ENCODE peak calls at places on chromosomes 5 and 9, in five cellular contexts. P is A549, A is brain microvascular endothelial cell, F is left ventricle myocardium inferior, E is fibroblast of lung. C is an unnamed sample.

GRCh38 chr5:157785781-157786180 is 42.3 kb downstream of the LSM11 start:
- DNase-seq in P (no peak), A (no peak), F (no peak), E (no peak), C (no peak)

GRCh38 chr9:127980056-127980705 is 608 bp downstream of the EEIG1 start:
- DNase-seq in P (no peak), A (no peak), F (no peak), E (no peak), C (no peak)

GRCh38 chr9:98530806-98531386 is 177.8 kb downstream of the GABBR2 start:
- DNase-seq in P (no peak), A (no peak), F (no peak), E (no peak), C (no peak)

GRCh38 chr5:36690041-36690941 is 83.9 kb downstream of the SLC1A3 start:
- DNase-seq in P (peak), A (peak), F (peak), E (peak), C (no peak)

GRCh38 chr5:13957032-13957645 is 12.7 kb upstream of the DNAH5 start:
- DNase-seq in P (peak), A (peak), F (no peak), E (peak), C (no peak)

GRCh38 chr5:137292461-137293025 is 206.6 kb downstream of the SPOCK1 start:
- DNase-seq in P (no peak), A (no peak), F (no peak), E (no peak), C (peak)

GRCh38 chr5:38596997-38597396 is 40.6 kb upstream of the LIFR start:
- DNase-seq in P (no peak), A (no peak), F (no peak), E (no peak), C (no peak)

GRCh38 chr9:75167281-75167680 is 79.0 kb downstream of the OSTF1 start:
- DNase-seq in P (no peak), A (no peak), F (no peak), E (no peak), C (no peak)

GRCh38 chr9:135526089-135526729 is 5.0 kb downstream of the LCN1 start:
- DNase-seq in P (no peak), A (no peak), F (no peak), E (no peak), C (no peak)

GRCh38 chr9:124284940-124285441 is 27.2 kb downstream of the NEK6 start:
- DNase-seq in P (no peak), A (peak), F (peak), E (peak), C (no peak)

GRCh38 chr5:72347801-72348305 is 27.7 kb downstream of the PTCD2 start:
- DNase-seq in P (peak), A (peak), F (no peak), E (peak), C (no peak)

GRCh38 chr5:169279125-169279524 is 21.8 kb downstream of the SLIT3 start:
- DNase-seq in P (no peak), A (no peak), F (no peak), E (no peak), C (no peak)

GRCh38 chr5:61263072-61263471 is 69.0 kb upstream of the ZSWIM6 start:
- DNase-seq in P (no peak), A (no peak), F (no peak), E (no peak), C (no peak)

GRCh38 chr5:141839015-141839513 is 39.1 kb downstream of the PCDH1 start:
- DNase-seq in P (no peak), A (no peak), F (no peak), E (peak), C (no peak)

GRCh38 chr5:134738133-134738962 is at the start of gene CAMLG:
- DNase-seq in P (peak), A (peak), F (peak), E (peak), C (peak)
- H3K4me3 ChIP-seq in P (peak), A (peak), F (peak), E (peak), C (peak)

GRCh38 chr5:90606539-90606938 is 47.9 kb downstream of the ADGRV1 start:
- DNase-seq in P (no peak), A (no peak), F (no peak), E (no peak), C (no peak)
- TF ChIP-seq CTCF in P (no peak), A (peak), F (no peak), E (no peak), C (peak)

DNA sequence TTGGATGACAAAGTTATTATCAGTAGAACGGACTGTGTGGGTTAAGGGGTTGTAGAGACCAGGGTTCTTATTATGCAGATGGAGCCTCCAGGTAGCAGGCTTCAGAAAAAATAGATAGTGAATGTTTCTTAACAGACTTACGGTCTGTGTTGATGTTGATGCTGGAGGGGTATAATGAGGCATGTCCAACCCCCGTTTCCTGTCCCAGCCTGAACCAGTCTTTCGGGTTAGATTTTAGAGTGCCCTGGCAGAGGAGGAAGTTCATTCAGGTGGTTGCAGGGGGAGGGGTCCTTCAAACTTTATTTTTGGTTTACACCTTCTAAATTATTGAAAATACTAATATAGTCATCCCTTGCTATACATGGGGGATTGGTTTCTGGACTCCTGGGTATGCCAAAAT is 9.7 kb upstream of the SEMA4D start:
- DNase-seq in P (no peak), A (no peak), F (no peak), E (no peak), C (no peak)
- H3K4me3 ChIP-seq in P (no peak), A (no peak), F (no peak), E (no peak), C (no peak)

GRCh38 chr5:112366987-112367386 is 52.1 kb downstream of the EPB41L4A start:
- DNase-seq in P (peak), A (no peak), F (no peak), E (no peak), C (no peak)
- TF ChIP-seq CTCF in P (no peak), A (peak), F (peak), E (no peak), C (peak)

GRCh38 chr9:136820947-136821332 is 13.2 kb downstream of the RABL6 start:
- DNase-seq in P (no peak), A (no peak), F (no peak), E (peak), C (no peak)

GRCh38 chr9:136823136-136824046 is 15.6 kb downstream of the RABL6 start:
- DNase-seq in P (no peak), A (no peak), F (no peak), E (no peak), C (no peak)

GRCh38 chr9:136824496-136825225 is 16.9 kb downstream of the RABL6 start:
- DNase-seq in P (no peak), A (no peak), F (no peak), E (no peak), C (no peak)

GRCh38 chr9:136825295-136826187 is 16.7 kb upstream of the AJM1 start:
- DNase-seq in P (no peak), A (no peak), F (no peak), E (no peak), C (no peak)

DNA sequence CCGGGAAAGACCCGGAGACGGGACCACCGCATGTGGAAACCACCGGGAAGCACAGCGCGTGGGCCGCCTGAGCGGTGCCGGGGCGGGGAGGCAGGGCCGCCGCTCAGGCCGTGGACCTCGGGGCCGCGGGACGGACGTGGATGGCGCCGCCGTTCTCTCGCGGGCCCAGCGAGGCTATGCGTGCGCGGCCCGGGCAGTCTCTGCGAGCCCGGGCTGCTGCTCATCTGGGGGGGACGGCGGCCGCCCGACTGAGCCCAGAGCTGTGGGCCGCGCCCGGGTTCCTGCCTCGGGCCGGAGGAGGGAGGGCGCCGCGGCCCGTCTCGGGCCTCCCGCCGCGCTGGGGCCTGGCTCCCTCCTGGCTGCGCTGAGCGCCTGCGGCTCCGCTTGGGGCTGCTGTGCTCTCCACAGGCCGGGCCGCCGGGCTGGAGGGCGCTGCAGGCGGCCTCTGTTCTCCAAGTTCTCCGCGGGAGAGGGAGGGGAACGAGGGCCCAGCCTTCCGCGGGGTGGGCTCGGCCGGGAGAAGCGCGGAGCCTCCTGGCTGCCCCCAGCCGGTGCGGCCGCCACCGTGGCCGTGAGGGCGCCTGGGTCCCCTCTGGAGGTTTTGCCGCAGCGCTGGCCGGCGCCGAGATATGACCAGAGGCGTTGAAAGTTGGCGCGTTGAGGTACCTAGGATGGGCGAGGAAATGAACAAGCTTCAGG is 13.7 kb downstream of the RABL6 start:
- DNase-seq in P (no peak), A (no peak), F (no peak), E (peak), C (no peak)
- H3K4me3 ChIP-seq in P (no peak), A (peak), F (peak), E (peak), C (no peak)

GRCh38 chr5:135008981-135009735 is 24.9 kb downstream of the PITX1 start:
- DNase-seq in P (no peak), A (no peak), F (no peak), E (no peak), C (no peak)

GRCh38 chr5:135009736-135010501 is 24.1 kb downstream of the PITX1 start:
- DNase-seq in P (no peak), A (no peak), F (no peak), E (no peak), C (no peak)

GRCh38 chr5:135012033-135012588 is 21.9 kb downstream of the PITX1 start:
- DNase-seq in P (no peak), A (no peak), F (no peak), E (no peak), C (no peak)

GRCh38 chr5:135011355-135012032 is 22.5 kb downstream of the PITX1 start:
- DNase-seq in P (no peak), A (no peak), F (no peak), E (no peak), C (no peak)

DNA sequence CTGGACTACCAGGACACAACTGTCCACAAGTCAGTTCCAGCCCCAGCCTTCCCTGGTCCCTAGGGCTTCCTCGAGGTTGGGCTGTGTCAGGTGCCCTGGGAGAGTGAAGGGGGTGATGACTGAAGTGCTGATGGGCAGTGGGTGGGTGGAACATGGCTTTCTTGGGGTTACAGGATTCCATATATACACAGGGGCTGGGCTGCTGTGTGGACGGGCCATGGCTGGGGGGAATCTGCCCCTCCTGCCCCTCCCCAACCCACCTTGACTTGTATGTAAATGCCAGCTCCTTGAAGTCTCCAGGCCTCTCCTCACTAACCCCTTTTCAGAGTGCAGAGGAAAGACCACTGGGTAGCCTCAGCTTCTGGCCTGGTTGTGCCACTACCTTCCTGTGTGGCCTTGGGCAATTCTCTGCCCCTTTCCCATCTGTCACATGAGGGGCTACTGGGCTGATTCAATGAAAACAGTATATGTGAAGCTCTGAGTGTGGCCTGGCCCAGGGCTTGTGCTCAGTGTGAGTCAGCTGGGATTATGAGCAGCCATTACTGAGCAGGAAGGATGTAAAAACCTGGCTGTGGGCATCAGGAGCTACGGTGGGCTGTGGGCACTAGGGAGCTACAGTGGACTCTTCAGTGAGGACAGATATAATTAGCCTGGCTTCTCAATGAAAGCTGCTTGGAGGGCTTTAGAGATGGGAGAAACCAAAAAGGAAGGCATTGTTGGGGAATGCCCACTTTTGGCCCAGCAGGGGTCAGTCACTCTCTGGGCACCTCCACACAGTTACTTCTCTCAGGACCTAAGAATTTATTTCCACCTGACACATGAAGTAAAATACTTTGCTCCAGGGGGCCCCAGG is 23.3 kb downstream of the PITX1 start:
- DNase-seq in P (no peak), A (no peak), F (no peak), E (no peak), C (no peak)
- TF ChIP-seq CTCF in P (peak), A (peak), F (no peak), E (no peak), C (peak)

GRCh38 chr9:85243921-85244320 is 497.8 kb downstream of the AGTPBP1 start:
- DNase-seq in P (no peak), A (no peak), F (no peak), E (no peak), C (no peak)

GRCh38 chr9:85246566-85246965 is 495.2 kb downstream of the AGTPBP1 start:
- DNase-seq in P (no peak), A (no peak), F (no peak), E (no peak), C (no peak)

GRCh38 chr9:85244856-85245255 is 496.9 kb downstream of the AGTPBP1 start:
- DNase-seq in P (no peak), A (no peak), F (no peak), E (no peak), C (no peak)

GRCh38 chr9:85249313-85249621 is 492.5 kb downstream of the AGTPBP1 start:
- DNase-seq in P (no peak), A (no peak), F (no peak), E (no peak), C (no peak)

DNA sequence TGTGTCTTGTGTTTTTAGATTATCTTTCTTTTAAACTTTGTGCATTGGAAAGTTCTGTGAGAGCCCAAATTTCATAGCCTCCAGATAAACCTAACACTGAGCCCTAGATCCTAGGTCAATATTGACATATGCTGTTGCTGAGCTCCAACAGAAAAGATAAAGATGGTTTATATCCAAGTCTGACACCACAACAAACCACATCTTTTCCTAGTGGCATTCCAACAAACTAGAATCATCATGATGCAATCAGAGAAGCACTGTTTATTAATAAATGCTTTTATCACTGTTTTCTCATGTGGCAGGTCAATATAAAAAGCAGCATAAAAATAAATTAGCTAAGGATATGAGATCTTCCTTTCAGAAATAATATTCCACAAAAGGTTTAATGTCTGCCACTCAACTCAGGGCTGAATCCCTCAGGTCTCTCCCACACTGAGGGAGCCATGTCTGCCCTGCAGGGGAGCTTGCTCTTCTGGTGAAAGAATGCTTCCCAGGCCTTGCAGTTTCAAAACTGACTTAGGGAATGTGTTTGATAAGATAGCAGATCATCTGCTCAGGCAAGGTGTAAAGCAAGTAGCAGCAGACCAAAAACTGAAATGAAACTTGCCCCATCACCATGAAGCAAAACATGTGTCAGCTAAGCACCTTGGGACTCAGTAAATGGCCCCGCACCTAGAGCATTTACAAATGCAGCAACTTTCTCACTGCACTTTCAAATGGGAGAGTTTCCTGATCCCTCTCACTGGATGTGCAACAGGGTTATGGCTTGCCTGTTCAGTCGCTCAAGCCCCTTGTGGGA is 493.0 kb downstream of the AGTPBP1 start:
- DNase-seq in P (no peak), A (peak), F (no peak), E (peak), C (peak)
- H3K4me3 ChIP-seq in P (no peak), A (no peak), F (no peak), E (no peak), C (no peak)

GRCh38 chr9:4762108-4762888 is 21.3 kb upstream of the AK3 start:
- DNase-seq in P (peak), A (peak), F (peak), E (peak), C (peak)
- TF ChIP-seq CTCF in P (peak), A (peak), F (peak), E (peak), C (peak)

DNA sequence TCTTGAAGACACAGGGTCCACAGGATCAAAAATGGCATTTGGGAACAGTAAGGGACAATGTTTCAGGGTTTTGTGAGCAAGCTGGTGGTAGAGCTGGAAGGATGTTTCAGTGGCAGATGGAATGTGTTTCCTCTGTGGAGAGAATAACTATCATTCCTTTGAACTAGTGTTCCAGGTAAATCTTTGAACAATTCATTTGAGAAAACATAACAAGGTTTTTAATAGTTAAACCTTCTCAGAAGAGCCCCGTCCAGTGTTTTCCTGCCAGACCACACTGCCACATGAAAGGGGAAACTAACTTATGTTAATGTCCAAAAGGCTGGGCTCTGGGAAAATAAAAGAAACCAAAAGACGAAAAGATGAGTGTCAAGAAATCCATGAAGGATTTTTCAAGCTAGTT is 207.0 kb upstream of the ZNF462 start:
- DNase-seq in P (no peak), A (no peak), F (no peak), E (no peak), C (no peak)
- H3K4me3 ChIP-seq in P (no peak), A (no peak), F (no peak), E (no peak), C (no peak)

C was measured in LNCaP clone FGC.